ENCODE peak calls at places on chromosome 16, in four cellular contexts. One of them, this sample, is unnamed.
A peak's percentile ranks its signal among the peaks of the same experiment; 100 is the strongest.

GRCh38 chr16:77406680-77407079 is 28.2 kb downstream of the ADAMTS18 start:
- DNase-seq in progenitor cell of endocrine pancreas: no peak
- DNase-seq in stomach: no peak
- DNase-seq in nephron progenitor cell: no peak
- DNase-seq in this sample: no peak

GRCh38 chr16:88614818-88615580 is 23.4 kb upstream of the IL17C start:
- DNase-seq in progenitor cell of endocrine pancreas: no peak
- DNase-seq in stomach: no peak
- DNase-seq in nephron progenitor cell: no peak
- DNase-seq in this sample: no peak

GRCh38 chr16:23842137-23842600 is 6.4 kb downstream of the PRKCB start:
- DNase-seq in progenitor cell of endocrine pancreas: no peak
- DNase-seq in stomach: no peak
- DNase-seq in nephron progenitor cell: no peak
- DNase-seq in this sample: no peak

GRCh38 chr16:61891460-61891859 is 144.8 kb downstream of the CDH8 start:
- DNase-seq in progenitor cell of endocrine pancreas: no peak
- DNase-seq in stomach: no peak
- DNase-seq in nephron progenitor cell: no peak
- DNase-seq in this sample: no peak

GRCh38 chr16:58647107-58647506 is 17.5 kb upstream of the CNOT1 start:
- DNase-seq in progenitor cell of endocrine pancreas: no peak
- DNase-seq in stomach: no peak
- DNase-seq in nephron progenitor cell: no peak
- DNase-seq in this sample: no peak

GRCh38 chr16:81526935-81527334 is 82.3 kb downstream of the CMIP start:
- DNase-seq in progenitor cell of endocrine pancreas: no peak
- DNase-seq in stomach: no peak
- DNase-seq in nephron progenitor cell: no peak
- DNase-seq in this sample: no peak

GRCh38 chr16:67571464-67571863 is 9.1 kb downstream of the CTCF start:
- DNase-seq in progenitor cell of endocrine pancreas: no peak
- DNase-seq in stomach: no peak
- DNase-seq in nephron progenitor cell: no peak
- DNase-seq in this sample: no peak

GRCh38 chr16:54015147-54015546 is 271.4 kb downstream of the IRX3 start:
- DNase-seq in progenitor cell of endocrine pancreas: no peak
- DNase-seq in stomach: no peak
- DNase-seq in nephron progenitor cell: no peak
- DNase-seq in this sample: no peak

GRCh38 chr16:84739349-84740124 is 39.7 kb downstream of the USP10 start:
- DNase-seq in progenitor cell of endocrine pancreas: no peak
- DNase-seq in stomach: no peak
- DNase-seq in nephron progenitor cell: no peak
- DNase-seq in this sample: no peak

GRCh38 chr16:81575307-81575706 is 130.7 kb downstream of the CMIP start:
- DNase-seq in progenitor cell of endocrine pancreas: no peak
- DNase-seq in stomach: no peak
- DNase-seq in nephron progenitor cell: no peak
- DNase-seq in this sample: no peak

GRCh38 chr16:57044931-57045693 is 47.3 kb upstream of the CPNE2 start:
- DNase-seq in progenitor cell of endocrine pancreas: no peak
- DNase-seq in stomach: no peak
- DNase-seq in nephron progenitor cell: no peak
- DNase-seq in this sample: no peak

GRCh38 chr16:17031484-17032268 is 439.1 kb downstream of the XYLT1 start:
- DNase-seq in progenitor cell of endocrine pancreas: no peak
- DNase-seq in stomach: no peak
- DNase-seq in nephron progenitor cell: no peak
- DNase-seq in this sample: no peak

GRCh38 chr16:193441-193840 is 13.2 kb downstream of the HBQ1 start:
- DNase-seq in progenitor cell of endocrine pancreas: no peak
- DNase-seq in stomach: no peak
- DNase-seq in nephron progenitor cell: no peak
- DNase-seq in this sample: no peak

GRCh38 chr16:24820522-24820921 is 25.2 kb upstream of the SLC5A11 start:
- DNase-seq in progenitor cell of endocrine pancreas: no peak
- DNase-seq in stomach: no peak
- DNase-seq in nephron progenitor cell: no peak
- DNase-seq in this sample: no peak

GRCh38 chr16:52235186-52235585 is 311.8 kb downstream of the TOX3 start:
- DNase-seq in progenitor cell of endocrine pancreas: no peak
- DNase-seq in stomach: no peak
- DNase-seq in nephron progenitor cell: no peak
- DNase-seq in this sample: no peak

GRCh38 chr16:69407702-69408323 is 16.6 kb upstream of the CYB5B start:
- DNase-seq in progenitor cell of endocrine pancreas: no peak
- DNase-seq in stomach: no peak
- DNase-seq in nephron progenitor cell: no peak
- DNase-seq in this sample: no peak

GRCh38 chr16:24918641-24919040 is 72.9 kb downstream of the SLC5A11 start:
- DNase-seq in progenitor cell of endocrine pancreas: no peak
- DNase-seq in stomach: no peak
- DNase-seq in nephron progenitor cell: no peak
- DNase-seq in this sample: no peak

GRCh38 chr16:62940573-62940972 is 904.3 kb upstream of the CDH8 start:
- DNase-seq in progenitor cell of endocrine pancreas: no peak
- DNase-seq in stomach: no peak
- DNase-seq in nephron progenitor cell: peak; percentile 18
- DNase-seq in this sample: no peak

GRCh38 chr16:65740716-65741115 is 618.9 kb upstream of the CDH11 start:
- DNase-seq in progenitor cell of endocrine pancreas: no peak
- DNase-seq in stomach: no peak
- DNase-seq in nephron progenitor cell: no peak
- DNase-seq in this sample: no peak

GRCh38 chr16:31273187-31273586 is 13.4 kb downstream of the ITGAM start:
- DNase-seq in progenitor cell of endocrine pancreas: no peak
- DNase-seq in stomach: no peak
- DNase-seq in nephron progenitor cell: no peak
- DNase-seq in this sample: no peak

GRCh38 chr16:13298676-13299075 is 397.3 kb downstream of the SHISA9 start:
- DNase-seq in progenitor cell of endocrine pancreas: no peak
- DNase-seq in stomach: no peak
- DNase-seq in nephron progenitor cell: no peak
- DNase-seq in this sample: no peak

GRCh38 chr16:6446370-6446769 is 886.3 kb upstream of the RBFOX1 start:
- DNase-seq in progenitor cell of endocrine pancreas: no peak
- DNase-seq in stomach: no peak
- DNase-seq in nephron progenitor cell: no peak
- DNase-seq in this sample: no peak

GRCh38 chr16:75506567-75506966 is 11.3 kb upstream of the CHST6 start:
- DNase-seq in progenitor cell of endocrine pancreas: no peak
- DNase-seq in stomach: no peak
- DNase-seq in nephron progenitor cell: no peak
- DNase-seq in this sample: no peak

GRCh38 chr16:58201163-58201562 is 3.3 kb upstream of the CSNK2A2 start:
- DNase-seq in progenitor cell of endocrine pancreas: no peak
- DNase-seq in stomach: no peak
- DNase-seq in nephron progenitor cell: no peak
- DNase-seq in this sample: no peak

GRCh38 chr16:27745348-27745747 is 195.4 kb downstream of the KATNIP start:
- DNase-seq in progenitor cell of endocrine pancreas: no peak
- DNase-seq in stomach: no peak
- DNase-seq in nephron progenitor cell: no peak
- DNase-seq in this sample: no peak

GRCh38 chr16:53042235-53042645 is 10.5 kb downstream of the CHD9NB start:
- DNase-seq in progenitor cell of endocrine pancreas: no peak
- DNase-seq in stomach: no peak
- DNase-seq in nephron progenitor cell: no peak
- DNase-seq in this sample: no peak

GRCh38 chr16:11784048-11784780 is 12.8 kb downstream of the ZC3H7A start:
- DNase-seq in progenitor cell of endocrine pancreas: no peak
- DNase-seq in stomach: no peak
- DNase-seq in nephron progenitor cell: no peak
- DNase-seq in this sample: no peak

GRCh38 chr16:69845181-69845580 is 83.0 kb downstream of the WWP2 start:
- DNase-seq in progenitor cell of endocrine pancreas: no peak
- DNase-seq in stomach: no peak
- DNase-seq in nephron progenitor cell: no peak
- DNase-seq in this sample: no peak

GRCh38 chr16:31529398-31530312 is 2.0 kb downstream of the AHSP start:
- DNase-seq in progenitor cell of endocrine pancreas: no peak
- DNase-seq in stomach: no peak
- DNase-seq in nephron progenitor cell: peak; percentile 40
- DNase-seq in this sample: no peak

GRCh38 chr16:83365166-83365565 is 442.6 kb upstream of the HSBP1 start:
- DNase-seq in progenitor cell of endocrine pancreas: no peak
- DNase-seq in stomach: no peak
- DNase-seq in nephron progenitor cell: no peak
- DNase-seq in this sample: no peak

GRCh38 chr16:19168173-19169080 is at the start of gene SYT17:
- DNase-seq in progenitor cell of endocrine pancreas: peak; percentile 23
- DNase-seq in stomach: peak; percentile 63
- DNase-seq in nephron progenitor cell: peak; percentile 49
- DNase-seq in this sample: peak; percentile 34

GRCh38 chr16:47523342-47524006 is 62.3 kb downstream of the PHKB start:
- DNase-seq in progenitor cell of endocrine pancreas: no peak
- DNase-seq in stomach: no peak
- DNase-seq in nephron progenitor cell: no peak
- DNase-seq in this sample: no peak

GRCh38 chr16:53510704-53511070 is 7.7 kb upstream of the AKTIP start:
- DNase-seq in progenitor cell of endocrine pancreas: no peak
- DNase-seq in stomach: no peak
- DNase-seq in nephron progenitor cell: no peak
- DNase-seq in this sample: no peak

GRCh38 chr16:74627506-74628220 is 20.7 kb upstream of the GLG1 start:
- DNase-seq in progenitor cell of endocrine pancreas: no peak
- DNase-seq in stomach: peak; percentile 23
- DNase-seq in nephron progenitor cell: no peak
- DNase-seq in this sample: no peak

GRCh38 chr16:50322333-50322732 is 46.5 kb downstream of the BRD7 start:
- DNase-seq in progenitor cell of endocrine pancreas: no peak
- DNase-seq in stomach: no peak
- DNase-seq in nephron progenitor cell: no peak
- DNase-seq in this sample: no peak

GRCh38 chr16:50320310-50320709 is 48.5 kb downstream of the BRD7 start:
- DNase-seq in progenitor cell of endocrine pancreas: no peak
- DNase-seq in stomach: no peak
- DNase-seq in nephron progenitor cell: no peak
- DNase-seq in this sample: no peak

GRCh38 chr16:50324345-50324744 is 44.4 kb downstream of the BRD7 start:
- DNase-seq in progenitor cell of endocrine pancreas: no peak
- DNase-seq in stomach: no peak
- DNase-seq in nephron progenitor cell: no peak
- DNase-seq in this sample: no peak

GRCh38 chr16:50326264-50326663 is 42.5 kb downstream of the BRD7 start:
- DNase-seq in progenitor cell of endocrine pancreas: no peak
- DNase-seq in stomach: no peak
- DNase-seq in nephron progenitor cell: no peak
- DNase-seq in this sample: no peak

GRCh38 chr16:50323335-50324011 is 45.3 kb downstream of the BRD7 start:
- DNase-seq in progenitor cell of endocrine pancreas: no peak
- DNase-seq in stomach: no peak
- DNase-seq in nephron progenitor cell: no peak
- DNase-seq in this sample: no peak
- TF ChIP-seq CTCF in progenitor cell of endocrine pancreas: peak; percentile 17
- TF ChIP-seq CTCF in stomach: no peak
- TF ChIP-seq CTCF in nephron progenitor cell: peak; percentile 11
- TF ChIP-seq CTCF in this sample: no peak

DNA sequence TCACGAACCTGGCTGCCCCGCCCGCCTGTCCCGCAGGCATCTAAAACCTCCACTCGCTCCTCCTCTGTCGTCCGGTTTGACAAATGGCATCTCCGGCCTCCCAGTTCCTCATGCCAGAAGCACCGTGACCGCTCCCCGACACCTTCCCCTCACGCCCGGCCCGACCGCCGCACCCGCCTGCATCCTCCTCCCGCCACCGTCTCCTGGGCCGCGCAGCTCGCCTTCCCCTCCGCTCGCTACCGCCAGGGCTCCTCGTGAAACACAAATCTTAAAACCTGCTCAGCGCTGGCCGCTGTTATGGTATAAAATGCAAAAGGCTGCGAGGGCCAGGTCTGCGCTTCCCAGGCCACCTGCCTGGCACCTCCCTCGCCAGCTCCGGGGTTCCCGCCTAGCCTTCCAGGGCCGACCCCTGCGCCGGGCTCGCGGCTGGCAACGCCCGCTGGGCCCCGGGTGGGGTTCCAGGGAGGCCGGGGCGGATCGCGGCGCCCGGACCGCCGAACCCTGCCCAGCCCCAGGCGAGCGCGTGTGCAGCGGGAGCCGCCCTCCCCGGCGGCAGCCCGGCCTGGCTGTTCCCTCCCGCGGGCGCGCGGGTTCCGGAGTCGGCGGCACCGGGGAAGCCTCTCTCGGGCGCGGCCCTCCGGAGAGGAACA is 488 bp downstream of the SPSB3 start:
- DNase-seq in progenitor cell of endocrine pancreas: no peak
- DNase-seq in stomach: no peak
- DNase-seq in nephron progenitor cell: peak; percentile 61
- DNase-seq in this sample: no peak
- TF ChIP-seq CTCF in progenitor cell of endocrine pancreas: peak; percentile 35
- TF ChIP-seq CTCF in stomach: no peak
- TF ChIP-seq CTCF in nephron progenitor cell: no peak
- TF ChIP-seq CTCF in this sample: no peak

GRCh38 chr16:87420401-87421368 is 28.5 kb downstream of the MAP1LC3B start:
- DNase-seq in progenitor cell of endocrine pancreas: no peak
- DNase-seq in stomach: no peak
- DNase-seq in nephron progenitor cell: no peak
- DNase-seq in this sample: no peak
- TF ChIP-seq CTCF in progenitor cell of endocrine pancreas: no peak
- TF ChIP-seq CTCF in stomach: no peak
- TF ChIP-seq CTCF in nephron progenitor cell: no peak
- TF ChIP-seq CTCF in this sample: no peak

GRCh38 chr16:29011112-29011511 is 26.3 kb downstream of the LAT start:
- DNase-seq in progenitor cell of endocrine pancreas: no peak
- DNase-seq in stomach: no peak
- DNase-seq in nephron progenitor cell: peak; percentile 11
- DNase-seq in this sample: no peak
- TF ChIP-seq CTCF in progenitor cell of endocrine pancreas: peak; percentile 14
- TF ChIP-seq CTCF in stomach: no peak
- TF ChIP-seq CTCF in nephron progenitor cell: no peak
- TF ChIP-seq CTCF in this sample: no peak

GRCh38 chr16:2267913-2268666 is at the start of gene RNPS1:
- DNase-seq in progenitor cell of endocrine pancreas: peak; percentile 91
- DNase-seq in stomach: peak; percentile 98
- DNase-seq in nephron progenitor cell: peak; percentile 98
- DNase-seq in this sample: peak; percentile 98
- TF ChIP-seq CTCF in progenitor cell of endocrine pancreas: no peak
- TF ChIP-seq CTCF in stomach: no peak
- TF ChIP-seq CTCF in nephron progenitor cell: no peak
- TF ChIP-seq CTCF in this sample: no peak

GRCh38 chr16:87172632-87173031 is 144.6 kb downstream of the C16orf95 start:
- DNase-seq in progenitor cell of endocrine pancreas: no peak
- DNase-seq in stomach: no peak
- DNase-seq in nephron progenitor cell: no peak
- DNase-seq in this sample: no peak
- TF ChIP-seq CTCF in progenitor cell of endocrine pancreas: peak; percentile 29
- TF ChIP-seq CTCF in stomach: no peak
- TF ChIP-seq CTCF in nephron progenitor cell: peak; percentile 22
- TF ChIP-seq CTCF in this sample: no peak

This sample was measured in activated B cell treated with CpG ODN at 0.5 μM for 24 hours.